ENCODE peak calls at places on chromosome X, in six cellular contexts. R is heart left ventricle, Z is esophagus squamous epithelium, A is tibial nerve, B is thyroid gland, N is GM12891. Y is an unnamed sample.

GRCh38 chrX:153302796-153303195 is 18.8 kb downstream of the PNMA6F start:
- DNase-seq in R (no peak), Z (no peak), A (no peak), B (no peak), N (no peak), Y (no peak)

GRCh38 chrX:46953137-46953527 is 40.9 kb downstream of the JADE3 start:
- DNase-seq in R (no peak), Z (no peak), A (no peak), B (no peak), N (no peak), Y (no peak)

GRCh38 chrX:9610774-9611392 is 146.0 kb downstream of the TBL1X start:
- DNase-seq in R (no peak), Z (no peak), A (no peak), B (no peak), N (no peak), Y (no peak)

GRCh38 chrX:41332988-41333743 is 796 bp upstream of the DDX3X start:
- DNase-seq in R (peak; percentile 92), Z (peak; percentile 87), A (peak; percentile 65), B (peak; percentile 85), N (peak; percentile 53), Y (peak; percentile 91)

GRCh38 chrX:15816886-15817285 is 26.6 kb downstream of the ZRSR2 start:
- DNase-seq in R (no peak), Z (no peak), A (no peak), B (no peak), N (no peak), Y (no peak)

GRCh38 chrX:155215443-155216178 is 649 bp upstream of the VBP1 start:
- DNase-seq in R (no peak), Z (no peak), A (no peak), B (no peak), N (no peak), Y (no peak)

GRCh38 chrX:100098660-100099375 is 311.3 kb downstream of the PCDH19 start:
- DNase-seq in R (no peak), Z (no peak), A (no peak), B (no peak), N (no peak), Y (no peak)

GRCh38 chrX:47690175-47690574 is 31.2 kb upstream of the UXT start:
- DNase-seq in R (no peak), Z (no peak), A (no peak), B (no peak), N (no peak), Y (no peak)

GRCh38 chrX:125709074-125709473 is 389.4 kb downstream of the TEX13C start:
- DNase-seq in R (no peak), Z (no peak), A (no peak), B (no peak), N (no peak), Y (no peak)

GRCh38 chrX:56793533-56794320 is 64.7 kb downstream of the NBDY start:
- DNase-seq in R (no peak), Z (no peak), A (no peak), B (no peak), N (no peak), Y (no peak)

GRCh38 chrX:109740076-109740809 is 7.2 kb upstream of the ACSL4 start:
- DNase-seq in R (no peak), Z (no peak), A (no peak), B (no peak), N (no peak), Y (peak; percentile 39)

GRCh38 chrX:100995469-100995868 is 26.0 kb downstream of the ARL13A start:
- DNase-seq in R (no peak), Z (no peak), A (no peak), B (no peak), N (no peak), Y (no peak)

GRCh38 chrX:72714471-72714916 is 388 bp upstream of the PHKA1 start:
- DNase-seq in R (peak; percentile 67), Z (no peak), A (peak; percentile 33), B (peak; percentile 66), N (no peak), Y (peak; percentile 13)

GRCh38 chrX:24023972-24024664 is 2.9 kb downstream of the KLHL15 start:
- DNase-seq in R (no peak), Z (no peak), A (no peak), B (no peak), N (no peak), Y (peak; percentile 68)

GRCh38 chrX:6448003-6448402 is 86.9 kb downstream of the VCX3A start:
- DNase-seq in R (no peak), Z (no peak), A (no peak), B (no peak), N (no peak), Y (no peak)

GRCh38 chrX:134752558-134752957 is 94.3 kb upstream of the PLAC1 start:
- DNase-seq in R (no peak), Z (no peak), A (no peak), B (no peak), N (no peak), Y (no peak)

GRCh38 chrX:85052207-85052606 is 48.5 kb downstream of the APOOL start:
- DNase-seq in R (no peak), Z (no peak), A (no peak), B (no peak), N (no peak), Y (no peak)

GRCh38 chrX:109184506-109185139 is 297.3 kb downstream of the GUCY2F start:
- DNase-seq in R (no peak), Z (no peak), A (no peak), B (no peak), N (no peak), Y (no peak)

GRCh38 chrX:139113682-139114081 is 402.2 kb upstream of the FGF13 start:
- DNase-seq in R (no peak), Z (no peak), A (no peak), B (no peak), N (no peak), Y (no peak)

GRCh38 chrX:69510137-69510715 is 6.1 kb downstream of the NALF2 start:
- DNase-seq in R (no peak), Z (no peak), A (no peak), B (peak; percentile 78), N (no peak), Y (no peak)

GRCh38 chrX:68045008-68045577 is 388.2 kb downstream of the OPHN1 start:
- DNase-seq in R (no peak), Z (no peak), A (no peak), B (peak; percentile 8), N (no peak), Y (no peak)

GRCh38 chrX:98380556-98380955 is 1496.8 kb downstream of the RPA4 start:
- DNase-seq in R (no peak), Z (no peak), A (no peak), B (no peak), N (no peak), Y (no peak)

GRCh38 chrX:149506349-149506748 is 1.2 kb upstream of the IDS start:
- DNase-seq in R (no peak), Z (no peak), A (no peak), B (no peak), N (no peak), Y (no peak)

GRCh38 chrX:149508467-149508866 is 3.4 kb upstream of the IDS start:
- DNase-seq in R (no peak), Z (no peak), A (no peak), B (no peak), N (no peak), Y (no peak)

GRCh38 chrX:149504226-149504914 is 736 bp downstream of the IDS start:
- DNase-seq in R (no peak), Z (no peak), A (no peak), B (peak; percentile 13), N (peak; percentile 28), Y (peak; percentile 46)

GRCh38 chrX:149505671-149506070 is 565 bp upstream of the IDS start:
- DNase-seq in R (no peak), Z (no peak), A (no peak), B (no peak), N (no peak), Y (no peak)

GRCh38 chrX:149504915-149505651 is at the start of gene IDS:
- DNase-seq in R (peak; percentile 92), Z (peak; percentile 30), A (peak; percentile 75), B (peak; percentile 90), N (peak; percentile 49), Y (peak; percentile 89)
- TF ChIP-seq POLR2A in R (peak; percentile 92), Z (peak; percentile 95), A (peak; percentile 94), B (peak; percentile 92), N (peak; percentile 78), Y (peak; percentile 89)

GRCh38 chrX:71070531-71070930 is 2.4 kb upstream of the SNX12 start:
- DNase-seq in R (no peak), Z (no peak), A (no peak), B (no peak), N (no peak), Y (no peak)

GRCh38 chrX:71067079-71067478 is 1.1 kb downstream of the SNX12 start:
- DNase-seq in R (no peak), Z (no peak), A (no peak), B (no peak), N (no peak), Y (no peak)

GRCh38 chrX:71067727-71068051 is 445 bp downstream of the SNX12 start:
- DNase-seq in R (no peak), Z (no peak), A (no peak), B (no peak), N (no peak), Y (peak; percentile 28)

DNA sequence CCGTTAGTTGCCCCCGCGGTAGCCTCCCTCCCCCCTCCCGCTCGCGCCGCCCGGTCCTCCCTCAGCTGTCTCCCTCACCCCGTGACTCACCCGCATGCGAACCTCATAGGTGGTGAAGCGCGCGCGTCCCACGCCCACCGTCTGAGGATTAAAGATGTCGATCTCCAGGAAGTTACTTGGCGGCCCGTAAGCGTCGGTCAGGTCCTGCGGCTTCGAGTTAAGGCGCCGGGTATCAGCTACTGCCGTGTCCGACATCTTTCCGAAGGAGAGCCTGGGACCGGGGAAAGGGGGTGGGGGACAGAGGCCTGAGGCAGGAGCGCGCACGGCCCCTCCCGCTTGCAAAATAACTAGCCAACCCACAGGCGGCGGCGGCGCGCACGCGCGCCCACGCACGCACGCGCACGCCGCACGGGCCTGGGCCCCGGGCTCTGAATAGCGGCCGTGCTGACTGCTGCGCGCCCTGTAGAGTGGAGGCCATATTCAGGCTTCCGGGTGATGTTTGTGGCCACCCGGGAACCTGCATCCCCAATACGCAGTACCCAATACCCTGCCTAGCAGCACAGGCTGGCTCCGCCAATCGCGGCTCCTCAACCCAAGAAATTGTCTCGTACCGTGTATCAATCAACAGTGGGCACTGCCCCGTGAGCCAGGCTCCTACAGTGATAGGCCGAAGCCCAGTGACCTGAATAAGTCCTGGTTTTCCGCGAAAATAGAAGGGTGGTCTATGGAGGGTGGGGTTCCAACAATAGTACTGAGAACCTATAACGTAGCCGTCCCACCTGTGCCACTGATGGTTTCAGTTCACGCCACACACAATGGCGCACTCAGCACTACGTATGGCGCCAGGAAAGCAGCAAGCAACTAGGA is at the start of gene SNX12:
- DNase-seq in R (peak; percentile 94), Z (peak; percentile 58), A (peak; percentile 78), B (peak; percentile 91), N (peak; percentile 60), Y (peak; percentile 96)
- TF ChIP-seq POLR2A in R (no peak), Z (peak; percentile 58), A (peak; percentile 65), B (peak; percentile 62), N (peak; percentile 64), Y (peak; percentile 73)

GRCh38 chrX:3820170-3820569 is 106.7 kb upstream of the PRKX start:
- DNase-seq in R (no peak), Z (no peak), A (no peak), B (no peak), N (no peak), Y (no peak)

GRCh38 chrX:3811331-3812311 is 98.2 kb upstream of the PRKX start:
- DNase-seq in R (no peak), Z (no peak), A (no peak), B (no peak), N (peak; percentile 7), Y (peak; percentile 36)

GRCh38 chrX:3815896-3816664 is 102.6 kb upstream of the PRKX start:
- DNase-seq in R (peak; percentile 56), Z (peak; percentile 2), A (no peak), B (peak; percentile 57), N (peak; percentile 6), Y (peak; percentile 55)
- TF ChIP-seq POLR2A in R (no peak), Z (no peak), A (no peak), B (peak; percentile 55), N (no peak), Y (no peak)

GRCh38 chrX:45851434-45851991 is 650.8 kb upstream of the DIPK2B start:
- DNase-seq in R (no peak), Z (no peak), A (no peak), B (peak; percentile 16), N (no peak), Y (peak; percentile 2)
- TF ChIP-seq POLR2A in R (no peak), Z (peak; percentile 65), A (no peak), B (peak; percentile 44), N (no peak), Y (no peak)

Y was measured in erythroblast.